ENCODE peak calls at places on chromosomes 5 and 9, in six cellular contexts. X is CD8-positive, alpha-beta memory T cell; Z is uterus; T is MM.1S; W is effector memory CD4-positive, alpha-beta T cell; D is upper lobe of right lung. H is an unnamed sample.

GRCh38 chr5:102975457-102976182 is 144.3 kb downstream of the GIN1 start:
- DNase-seq in X (no peak), Z (no peak), T (no peak), W (no peak), D (no peak), H (no peak)

GRCh38 chr5:132239776-132240175 is 12.1 kb upstream of the P4HA2 start:
- DNase-seq in X (no peak), Z (peak; percentile 5), T (no peak), W (no peak), D (peak; percentile 21), H (no peak)

GRCh38 chr5:86909896-86910295 is 292.2 kb downstream of the COX7C start:
- DNase-seq in X (no peak), Z (no peak), T (no peak), W (no peak), D (no peak), H (no peak)

GRCh38 chr9:91113026-91113425 is 248.7 kb downstream of the AUH start:
- DNase-seq in X (no peak), Z (no peak), T (no peak), W (no peak), D (no peak), H (no peak)

GRCh38 chr5:124061663-124062062 is 549.7 kb downstream of the CSNK1G3 start:
- DNase-seq in X (no peak), Z (peak; percentile 59), T (no peak), W (no peak), D (no peak), H (no peak)

GRCh38 chr5:141637693-141638419 is 1.1 kb downstream of the RELL2 start:
- DNase-seq in X (peak; percentile 66), Z (peak; percentile 50), T (peak; percentile 48), W (peak; percentile 29), D (peak; percentile 85), H (peak; percentile 54)

GRCh38 chr5:77972545-77973252 is 196.6 kb upstream of the TBCA start:
- DNase-seq in X (no peak), Z (no peak), T (peak; percentile 10), W (no peak), D (no peak), H (peak; percentile 71)

GRCh38 chr9:78826521-78826920 is 529.6 kb downstream of the PSAT1 start:
- DNase-seq in X (no peak), Z (no peak), T (no peak), W (no peak), D (no peak), H (no peak)

GRCh38 chr5:6719417-6719816 is 6.2 kb downstream of the TENT4A start:
- DNase-seq in X (no peak), Z (peak; percentile 6), T (no peak), W (no peak), D (no peak), H (no peak)

GRCh38 chr5:159737263-159737662 is 179.0 kb upstream of the ADRA1B start:
- DNase-seq in X (no peak), Z (no peak), T (no peak), W (no peak), D (no peak), H (no peak)

GRCh38 chr9:3434594-3434993 is 91.2 kb downstream of the RFX3 start:
- DNase-seq in X (no peak), Z (no peak), T (no peak), W (no peak), D (no peak), H (no peak)

GRCh38 chr5:173314166-173314952 is 13.9 kb downstream of the STC2 start:
- DNase-seq in X (no peak), Z (no peak), T (no peak), W (no peak), D (no peak), H (no peak)

GRCh38 chr5:146888341-146888978 is 9.9 kb upstream of the PPP2R2B start:
- DNase-seq in X (no peak), Z (no peak), T (no peak), W (no peak), D (no peak), H (no peak)

GRCh38 chr5:94562327-94562971 is 56.0 kb downstream of the KIAA0825 start:
- DNase-seq in X (no peak), Z (no peak), T (no peak), W (no peak), D (no peak), H (no peak)

GRCh38 chr5:165161204-165161603 is 1655.8 kb downstream of the MAT2B start:
- DNase-seq in X (no peak), Z (no peak), T (no peak), W (no peak), D (no peak), H (peak; percentile 52)
- H3K4me1 ChIP-seq in X (no peaks in the 10 kb centered on the region), Z (no peaks in the 10 kb centered on the region), T (no peaks in the 10 kb centered on the region), W (no peaks in the 10 kb centered on the region), D (no peaks in the 10 kb centered on the region), H (peaks cover 3% of the 10 kb centered on the region)

DNA sequence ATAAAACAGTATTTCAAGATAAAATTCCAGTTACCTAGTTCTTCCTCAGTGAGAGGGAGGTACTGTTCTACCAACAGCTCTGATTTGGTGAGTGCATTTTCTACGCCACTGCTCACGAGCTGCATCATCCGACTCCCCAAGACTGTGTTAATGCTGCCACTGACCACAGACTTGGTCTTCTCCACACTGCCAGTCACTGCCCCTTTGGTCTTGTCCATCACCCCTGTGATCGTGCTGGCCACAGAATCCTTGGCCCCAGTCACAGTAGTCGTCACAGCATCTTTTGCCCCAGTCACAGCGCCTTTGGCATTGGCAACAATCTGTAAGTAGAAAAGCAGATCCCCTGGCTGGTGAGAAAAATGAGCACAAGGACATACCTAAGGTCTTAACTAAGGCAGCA is 6.4 kb downstream of the PLIN2 start:
- DNase-seq in X (no peak), Z (no peak), T (no peak), W (no peak), D (no peak), H (no peak)
- H3K4me1 ChIP-seq in X (peaks cover 32% of the 10 kb centered on the region), Z (no peaks in the 10 kb centered on the region), T (no peaks in the 10 kb centered on the region), W (peaks cover 16% of the 10 kb centered on the region), D (peaks cover 22% of the 10 kb centered on the region), H (no peaks in the 10 kb centered on the region)

DNA sequence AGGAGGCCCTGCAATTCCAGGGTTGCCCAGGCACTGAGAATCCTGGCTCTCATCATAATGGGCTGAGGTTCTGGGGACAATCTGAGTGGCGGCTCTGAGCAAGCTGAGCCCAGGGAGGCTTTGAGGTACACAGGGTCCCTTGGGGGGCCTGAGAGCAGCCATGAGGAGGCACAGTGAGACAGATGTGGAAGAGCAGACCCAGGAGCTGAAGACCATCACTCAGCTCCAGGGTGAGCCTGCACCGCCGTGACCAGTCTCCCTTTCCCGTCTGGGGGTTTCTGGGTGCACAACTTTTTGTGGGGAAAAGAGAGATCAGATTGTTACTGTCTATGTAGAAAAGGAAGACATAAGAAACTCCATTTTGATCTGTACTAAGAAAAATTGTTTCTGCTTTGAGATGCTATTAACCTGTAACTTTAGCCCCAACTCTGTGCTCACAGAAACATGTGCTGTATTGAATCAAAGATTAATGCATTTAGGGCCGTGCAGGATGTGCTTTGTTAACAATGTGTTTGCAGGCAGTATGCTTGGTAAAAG is at the start of gene CCDC183:
- DNase-seq in X (no peak), Z (no peak), T (no peak), W (no peak), D (no peak), H (no peak)
- H3K4me1 ChIP-seq in X (peaks cover 39% of the 10 kb centered on the region), Z (peaks cover 25% of the 10 kb centered on the region), T (peaks cover 24% of the 10 kb centered on the region), W (peaks cover 35% of the 10 kb centered on the region), D (peaks cover 32% of the 10 kb centered on the region), H (peaks cover 43% of the 10 kb centered on the region)

GRCh38 chr9:277595-278330 is 63.1 kb downstream of the DOCK8 start:
- DNase-seq in X (peak; percentile 77), Z (no peak), T (no peak), W (no peak), D (no peak), H (no peak)

GRCh38 chr9:274101-274500 is 59.4 kb downstream of the DOCK8 start:
- DNase-seq in X (no peak), Z (no peak), T (no peak), W (no peak), D (no peak), H (no peak)

GRCh38 chr9:278651-279050 is 64.0 kb downstream of the DOCK8 start:
- DNase-seq in X (peak; percentile 47), Z (no peak), T (no peak), W (peak; percentile 24), D (no peak), H (no peak)

GRCh38 chr9:281753-282645 is 67.3 kb downstream of the DOCK8 start:
- DNase-seq in X (peak; percentile 39), Z (no peak), T (no peak), W (no peak), D (no peak), H (no peak)

GRCh38 chr9:279674-280073 is 65.0 kb downstream of the DOCK8 start:
- DNase-seq in X (no peak), Z (no peak), T (no peak), W (no peak), D (no peak), H (no peak)
- H3K4me1 ChIP-seq in X (peaks cover 96% of the 10 kb centered on the region), Z (no peaks in the 10 kb centered on the region), T (no peaks in the 10 kb centered on the region), W (peaks cover 70% of the 10 kb centered on the region), D (peaks cover 5% of the 10 kb centered on the region), H (no peaks in the 10 kb centered on the region)

H was measured in BE2C.